ENCODE peak calls at places on chromosomes 11 and 22, in ten cellular contexts. P, A, L, U, D, S, H, V, F and E are unnamed samples.

GRCh38 chr11:78291754-78292108 is 103.0 kb downstream of the USP35 start:
- DNase-seq in P (no peak), A (no peak), L (no peak), U (no peak), D (no peak), S (no peak), H (no peak), V (no peak), F (no peak), E (no peak)

GRCh38 chr11:36023922-36024321 is 80.1 kb downstream of the LDLRAD3 start:
- DNase-seq in P (no peak), A (no peak), L (no peak), U (no peak), D (peak; percentile 47), S (no peak), H (no peak), V (no peak), F (no peak), E (no peak)

GRCh38 chr11:120748485-120748814 is 236.9 kb downstream of the GRIK4 start:
- DNase-seq in P (no peak), A (no peak), L (no peak), U (no peak), D (no peak), S (no peak), H (no peak), V (no peak), F (no peak), E (no peak)

GRCh38 chr22:17955611-17956379 is 68.6 kb downstream of the MICAL3 start:
- DNase-seq in P (no peak), A (no peak), L (no peak), U (no peak), D (no peak), S (no peak), H (no peak), V (no peak), F (no peak), E (no peak)

GRCh38 chr11:70067591-70068341 is 10.4 kb upstream of the ANO1 start:
- DNase-seq in P (no peak), A (peak; percentile 47), L (no peak), U (no peak), D (no peak), S (no peak), H (peak; percentile 86), V (no peak), F (no peak), E (no peak)

GRCh38 chr11:124238512-124238911 is 2.4 kb upstream of the OR8G1 start:
- DNase-seq in P (no peak), A (no peak), L (no peak), U (no peak), D (no peak), S (no peak), H (no peak), V (no peak), F (no peak), E (no peak)

GRCh38 chr11:33970984-33971466 is 79.1 kb upstream of the LMO2 start:
- DNase-seq in P (peak; percentile 18), A (peak; percentile 58), L (no peak), U (peak; percentile 46), D (peak; percentile 47), S (no peak), H (peak; percentile 65), V (no peak), F (peak; percentile 41), E (no peak)

GRCh38 chr22:20545681-20546521 is 38.5 kb downstream of the MED15 start:
- DNase-seq in P (no peak), A (no peak), L (no peak), U (no peak), D (no peak), S (no peak), H (no peak), V (no peak), F (no peak), E (no peak)

GRCh38 chr22:20146777-20147176 is 4.1 kb downstream of the CCDC188 start:
- DNase-seq in P (no peak), A (no peak), L (no peak), U (no peak), D (no peak), S (no peak), H (no peak), V (no peak), F (no peak), E (no peak)

GRCh38 chr11:78952866-78953265 is 378.2 kb upstream of the NARS2 start:
- DNase-seq in P (no peak), A (no peak), L (no peak), U (no peak), D (no peak), S (no peak), H (no peak), V (no peak), F (no peak), E (no peak)

GRCh38 chr11:1299621-1300020 is 9.8 kb downstream of the TOLLIP start:
- DNase-seq in P (no peak), A (no peak), L (no peak), U (no peak), D (no peak), S (no peak), H (no peak), V (no peak), F (no peak), E (no peak)